ENCODE peak calls at places on chromosomes 7 and 10, in nine cellular contexts. M is cardiac muscle cell, U is psoas muscle, V is uterus, Q is A549, T is ovary, A is PC-3, P is lower lobe of right lung, K is PC-9. S is an unnamed sample.

GRCh38 chr10:89502556-89502955 is 32.8 kb downstream of the SLC16A12 start:
- DNase-seq in M (no peak), U (no peak), V (no peak), Q (no peak), T (no peak), A (peak; percentile 65), P (no peak), K (no peak), S (peak; percentile 24)

GRCh38 chr7:77684030-77684429 is 12.2 kb upstream of the RSBN1L start:
- DNase-seq in M (peak; percentile 18), U (peak; percentile 66), V (no peak), Q (no peak), T (no peak), A (no peak), P (no peak), K (no peak), S (peak; percentile 40)

GRCh38 chr7:28411876-28412662 is at the start of gene CREB5:
- DNase-seq in M (peak; percentile 43), U (no peak), V (no peak), Q (peak; percentile 45), T (no peak), A (peak; percentile 36), P (no peak), K (no peak), S (no peak)

GRCh38 chr10:129936266-129936922 is 27.7 kb downstream of the EBF3 start:
- DNase-seq in M (no peak), U (peak; percentile 47), V (no peak), Q (no peak), T (no peak), A (no peak), P (no peak), K (no peak), S (no peak)

GRCh38 chr10:29243750-29244149 is 45.1 kb upstream of the LYZL1 start:
- DNase-seq in M (no peak), U (no peak), V (no peak), Q (peak; percentile 30), T (no peak), A (peak; percentile 16), P (no peak), K (no peak), S (no peak)

GRCh38 chr10:20415684-20416083 is 481.4 kb downstream of the NEBL start:
- DNase-seq in M (no peak), U (no peak), V (no peak), Q (peak; percentile 4), T (no peak), A (no peak), P (no peak), K (no peak), S (no peak)

GRCh38 chr10:132422169-132422691 is 25.2 kb downstream of the PWWP2B start:
- DNase-seq in M (no peak), U (no peak), V (no peak), Q (no peak), T (no peak), A (no peak), P (no peak), K (no peak), S (no peak)

GRCh38 chr7:135795846-135796570 is 47.4 kb upstream of the FAM180A start:
- DNase-seq in M (no peak), U (no peak), V (no peak), Q (no peak), T (no peak), A (no peak), P (no peak), K (no peak), S (peak; percentile 56)

GRCh38 chr10:24528960-24529359 is 194.7 kb downstream of the ARHGAP21 start:
- DNase-seq in M (no peak), U (no peak), V (no peak), Q (no peak), T (no peak), A (no peak), P (no peak), K (no peak), S (no peak)

GRCh38 chr10:103678104-103678526 is 177.3 kb downstream of the SH3PXD2A start:
- DNase-seq in M (no peak), U (peak; percentile 90), V (peak; percentile 93), Q (no peak), T (peak; percentile 93), A (no peak), P (peak; percentile 68), K (no peak), S (peak; percentile 99)

GRCh38 chr10:80506836-80507483 is 30.7 kb upstream of the SH2D4B start:
- DNase-seq in M (no peak), U (peak; percentile 43), V (no peak), Q (no peak), T (no peak), A (no peak), P (no peak), K (no peak), S (no peak)
- H3K4me1 ChIP-seq in M (peaks cover 10% of the 10 kb centered on the region), U (peaks cover 37% of the 10 kb centered on the region), V (peaks cover 15% of the 10 kb centered on the region), Q (peaks cover 100% of the 10 kb centered on the region), T (peaks cover 15% of the 10 kb centered on the region), A (no peaks in the 10 kb centered on the region), P (peaks cover 92% of the 10 kb centered on the region), K (peaks cover 98% of the 10 kb centered on the region), S (peaks cover 77% of the 10 kb centered on the region)

GRCh38 chr7:64807731-64808365 is 13.6 kb downstream of the ZNF138 start:
- DNase-seq in M (no peak), U (no peak), V (no peak), Q (no peak), T (no peak), A (no peak), P (no peak), K (no peak), S (no peak)
- H3K4me1 ChIP-seq in M (no peaks in the 10 kb centered on the region), U (peaks cover 14% of the 10 kb centered on the region), V (no peaks in the 10 kb centered on the region), Q (no peaks in the 10 kb centered on the region), T (no peaks in the 10 kb centered on the region), A (no peaks in the 10 kb centered on the region), P (no peaks in the 10 kb centered on the region), K (no peaks in the 10 kb centered on the region), S (no peaks in the 10 kb centered on the region)

GRCh38 chr10:16819436-16819835 is 2.2 kb upstream of the RSU1 start:
- DNase-seq in M (no peak), U (no peak), V (no peak), Q (no peak), T (no peak), A (no peak), P (no peak), K (no peak), S (no peak)
- H3K4me1 ChIP-seq in M (peaks cover 10% of the 10 kb centered on the region), U (peaks cover 14% of the 10 kb centered on the region), V (peaks cover 6% of the 10 kb centered on the region), Q (peaks cover 16% of the 10 kb centered on the region), T (peaks cover 5% of the 10 kb centered on the region), A (peaks cover 8% of the 10 kb centered on the region), P (peaks cover 29% of the 10 kb centered on the region), K (peaks cover 29% of the 10 kb centered on the region), S (peaks cover 32% of the 10 kb centered on the region)

GRCh38 chr10:124388823-124389612 is 29.7 kb downstream of the OAT start:
- DNase-seq in M (peak; percentile 96), U (peak; percentile 95), V (peak; percentile 92), Q (peak; percentile 78), T (peak; percentile 93), A (peak; percentile 86), P (peak; percentile 93), K (peak; percentile 85), S (peak; percentile 98)
- H3K4me1 ChIP-seq in M (no peaks in the 10 kb centered on the region), U (no peaks in the 10 kb centered on the region), V (peaks cover 4% of the 10 kb centered on the region), Q (no peaks in the 10 kb centered on the region), T (peaks cover 2% of the 10 kb centered on the region), A (peaks cover 11% of the 10 kb centered on the region), P (peaks cover 13% of the 10 kb centered on the region), K (peaks cover 13% of the 10 kb centered on the region), S (peaks cover 5% of the 10 kb centered on the region)